ENCODE peak calls at places on chromosomes 5 and 9, in five cellular contexts. K, J, Y, F and E are unnamed samples.

GRCh38 chr5:15995206-15996052 is 184.2 kb downstream of the MARCHF11 start:
- DNase-seq in Y (no peak), K (peak), J (peak), F (no peak), E (no peak)

GRCh38 chr5:69083412-69083811 is 10.4 kb upstream of the SLC30A5 start:
- DNase-seq in J (peak), Y (no peak), K (no peak), F (no peak), E (no peak)

GRCh38 chr9:119509291-119509905 is 140.2 kb upstream of the BRINP1 start:
- DNase-seq in K (no peak), F (no peak), Y (no peak), J (no peak), E (no peak)

GRCh38 chr5:150107909-150108447 is 21.6 kb upstream of the CSF1R start:
- DNase-seq in Y (no peak), J (no peak), F (no peak), K (peak), E (no peak)

GRCh38 chr9:69019808-69020207 is 5.9 kb upstream of the PRKACG start:
- DNase-seq in Y (peak), K (no peak), F (no peak), J (no peak), E (no peak)

GRCh38 chr5:179912386-179912785 is 4.7 kb upstream of the TBC1D9B start:
- DNase-seq in K (no peak), F (no peak), J (peak), Y (no peak), E (no peak)

GRCh38 chr5:158874814-158875213 is 224.9 kb downstream of the EBF1 start:
- DNase-seq in Y (no peak), J (no peak), K (no peak), F (no peak), E (no peak)

GRCh38 chr5:56003179-56003578 is 8.4 kb upstream of the IL6ST start:
- DNase-seq in Y (no peak), K (peak), F (no peak), J (no peak), E (no peak)

GRCh38 chr5:14125262-14125661 is 17.9 kb upstream of the TRIO start:
- DNase-seq in J (no peak), F (no peak), K (no peak), Y (no peak), E (no peak)

GRCh38 chr9:71115448-71115975 is 5.9 kb downstream of the TRPM3 start:
- DNase-seq in Y (no peak), F (no peak), J (no peak), K (no peak), E (no peak)

GRCh38 chr5:176818391-176819098 is 8.2 kb downstream of the UNC5A start:
- DNase-seq in Y (peak), J (no peak), F (no peak), K (no peak), E (no peak)

GRCh38 chr5:125813221-125813974 is 609.8 kb upstream of the GRAMD2B start:
- DNase-seq in Y (no peak), J (no peak), F (no peak), K (no peak), E (no peak)

GRCh38 chr9:35907732-35908483 is 1.4 kb upstream of the SPAAR start:
- DNase-seq in F (peak), J (peak), K (peak), Y (no peak), E (no peak)